ENCODE peak calls at places on chromosome 19, in nine cellular contexts. Y is astrocyte of the spinal cord, T is heart right ventricle, R is stomach, U is BJ, X is fibroblast of the aortic adventitia, P is brain microvascular endothelial cell, K is HCT116, J is tibial nerve. S is an unnamed sample.

GRCh38 chr19:10317857-10318462 is 2.1 kb upstream of the FDX2 start:
- DNase-seq in U (no peak), R (no peak), X (no peak), Y (no peak), P (no peak), K (no peak), J (no peak), T (no peak), S (no peak)

GRCh38 chr19:35935911-35936737 is at the start of gene LRFN3:
- DNase-seq in P (peak), J (peak), Y (peak), T (peak), X (peak), U (no peak), K (peak), R (peak), S (peak)

GRCh38 chr19:7658219-7658686 is 10.6 kb upstream of the RETN start:
- DNase-seq in J (no peak), P (no peak), K (no peak), U (no peak), T (no peak), R (no peak), X (no peak), Y (no peak), S (no peak)

GRCh38 chr19:2455481-2456300 is 1.1 kb downstream of the LMNB2 start:
- DNase-seq in T (peak), X (no peak), U (no peak), J (no peak), Y (no peak), K (no peak), P (no peak), R (peak), S (peak)

GRCh38 chr19:10289836-10290438 is at the start of gene ICAM5:
- DNase-seq in P (no peak), X (no peak), R (no peak), Y (no peak), J (no peak), K (peak), U (no peak), T (no peak), S (no peak)

GRCh38 chr19:17114414-17114831 is 38.8 kb downstream of the MYO9B start:
- DNase-seq in X (no peak), P (no peak), Y (peak), J (no peak), R (peak), U (no peak), T (no peak), K (no peak), S (no peak)

GRCh38 chr19:16876904-16877361 is 11.9 kb upstream of the F2RL3 start:
- DNase-seq in J (no peak), P (peak), Y (peak), X (no peak), T (no peak), U (no peak), R (no peak), K (no peak), S (peak)

GRCh38 chr19:17107546-17108452 is 32.2 kb downstream of the MYO9B start:
- DNase-seq in U (peak), J (peak), R (peak), Y (peak), X (peak), K (peak), T (peak), P (peak), S (peak)

DNA sequence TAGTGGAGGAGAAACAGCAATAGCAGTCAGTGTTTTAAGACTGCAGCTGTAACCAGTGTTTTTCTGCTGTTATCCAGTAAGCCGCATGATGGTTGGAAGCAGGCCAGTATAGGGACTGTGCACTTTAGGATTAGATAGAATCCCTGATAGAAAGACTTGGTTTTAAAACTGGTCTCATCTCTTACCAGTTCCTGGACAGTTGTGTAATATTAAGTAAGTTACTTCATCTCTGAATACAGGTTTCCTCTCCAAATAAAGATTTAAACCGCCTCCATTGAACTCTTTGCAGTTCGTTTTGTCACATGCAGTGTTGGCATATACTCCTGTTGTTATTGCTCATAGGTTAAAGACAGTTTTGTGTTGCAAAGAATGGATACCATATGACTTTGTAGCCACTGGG is 25.6 kb downstream of the URI1 start:
- DNase-seq in X (peak), T (no peak), Y (peak), K (no peak), P (peak), J (no peak), U (no peak), R (no peak), S (peak)
- H3K4me3 ChIP-seq in X (no peak), T (no peak), Y (no peak), K (no peak), P (no peak), J (no peak), U (no peak), R (no peak), S (no peak)

GRCh38 chr19:44553478-44554171 is 24.1 kb upstream of the CEACAM20 start:
- DNase-seq in P (peak), R (no peak), T (no peak), J (no peak), K (no peak), U (no peak), X (peak), Y (no peak), S (peak)

GRCh38 chr19:44551850-44552249 is 22.4 kb upstream of the CEACAM20 start:
- DNase-seq in R (no peak), Y (no peak), X (no peak), P (no peak), K (no peak), J (no peak), T (no peak), U (no peak), S (no peak)

GRCh38 chr19:44549507-44549906 is 20.0 kb upstream of the CEACAM20 start:
- DNase-seq in J (no peak), X (no peak), Y (no peak), U (no peak), T (no peak), P (no peak), R (no peak), K (no peak), S (no peak)

GRCh38 chr19:44554641-44555246 is 25.3 kb upstream of the CEACAM20 start:
- DNase-seq in X (no peak), K (no peak), P (no peak), R (no peak), J (no peak), Y (no peak), T (no peak), U (no peak), S (no peak)

GRCh38 chr19:44552324-44552723 is 22.8 kb upstream of the CEACAM20 start:
- DNase-seq in R (no peak), T (no peak), X (peak), U (no peak), P (peak), J (no peak), K (peak), Y (no peak), S (peak)
- TF ChIP-seq CTCF in R (no peak), T (peak), X (peak), U (peak), P (peak), J (no peak), K (peak), Y (peak), S (peak)

GRCh38 chr19:12948597-12949362 is 3.1 kb downstream of the RAD23A start:
- DNase-seq in R (no peak), X (no peak), P (no peak), J (no peak), K (no peak), Y (no peak), T (no peak), U (no peak), S (no peak)

GRCh38 chr19:12947702-12948596 is 2.3 kb downstream of the RAD23A start:
- DNase-seq in X (no peak), J (no peak), Y (no peak), U (no peak), R (peak), K (no peak), T (no peak), P (no peak), S (no peak)

GRCh38 chr19:12944064-12944674 is 1.5 kb upstream of the RAD23A start:
- DNase-seq in T (no peak), J (no peak), Y (no peak), P (no peak), X (no peak), R (no peak), K (no peak), U (no peak), S (no peak)

GRCh38 chr19:12945479-12946091 is at the start of gene RAD23A:
- DNase-seq in Y (peak), P (peak), U (peak), R (peak), T (peak), X (peak), K (peak), J (peak), S (peak)

DNA sequence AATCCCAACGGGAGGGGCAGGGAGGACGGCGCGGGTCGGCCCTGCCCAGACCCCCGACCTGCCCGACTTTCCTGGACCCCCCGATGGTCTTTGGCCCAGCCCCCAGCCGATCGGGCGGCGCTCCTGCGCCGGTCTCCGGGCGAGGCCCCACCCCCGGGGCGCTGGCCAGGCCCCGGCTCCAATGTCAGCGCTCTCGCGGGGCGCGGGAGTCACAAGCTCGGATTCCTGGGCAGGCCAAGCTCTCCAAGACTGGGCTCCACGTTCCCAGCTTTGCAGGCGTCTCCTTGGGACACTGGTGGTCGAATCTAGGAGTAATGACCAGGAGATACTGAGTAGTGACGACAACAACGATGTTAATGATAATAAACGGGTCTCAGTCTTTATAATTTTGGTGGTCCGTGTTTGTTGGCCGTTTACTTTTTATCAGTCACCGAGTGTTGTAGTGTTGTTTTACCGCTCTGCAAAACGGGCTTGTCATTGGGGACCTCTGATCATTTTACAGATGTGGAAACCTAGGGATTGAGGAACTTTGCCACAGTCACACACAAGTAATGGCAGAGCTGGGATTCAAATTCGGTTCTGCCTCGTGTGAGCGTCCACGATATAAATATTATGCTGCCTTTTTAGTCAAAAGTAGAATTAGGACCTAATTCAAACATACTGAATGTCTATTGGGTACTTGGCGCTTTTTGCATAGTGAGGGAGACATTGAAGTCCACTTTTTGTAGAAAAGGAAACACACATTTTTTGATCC is 607 bp downstream of the RAD23A start:
- DNase-seq in K (peak), P (peak), J (no peak), R (peak), T (peak), Y (peak), U (no peak), X (peak), S (peak)
- H3K4me3 ChIP-seq in K (peak), P (peak), J (peak), R (peak), T (peak), Y (peak), U (peak), X (peak), S (peak)

GRCh38 chr19:40797963-40798222 is 1.1 kb upstream of the EGLN2 start:
- DNase-seq in K (no peak), U (no peak), Y (no peak), P (no peak), T (no peak), X (no peak), R (no peak), J (no peak), S (no peak)
- TF ChIP-seq CTCF in K (no peak), U (no peak), Y (no peak), P (no peak), T (no peak), X (no peak), R (no peak), J (no peak), S (no peak)

DNA sequence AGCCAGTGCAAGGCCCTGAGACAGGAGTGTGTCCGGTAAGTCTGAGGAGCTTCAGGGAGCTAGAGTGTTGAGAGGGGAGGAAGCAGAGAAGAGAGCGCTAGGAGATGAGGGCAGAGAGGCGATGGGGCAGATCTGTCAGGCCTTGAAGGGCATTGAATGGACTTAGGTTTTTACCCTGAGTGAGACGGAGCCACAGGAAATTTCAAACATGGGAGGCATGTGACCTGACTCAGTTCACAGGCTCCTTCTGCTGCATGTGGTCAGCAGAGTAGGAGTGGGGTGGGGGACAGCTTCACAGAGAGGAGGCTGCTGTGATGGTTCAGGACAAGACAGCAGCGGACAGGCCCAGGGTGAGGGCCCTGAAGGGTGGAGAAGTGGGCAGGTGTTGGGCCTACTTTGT is 2.5 kb upstream of the FAM98C start:
- DNase-seq in P (no peak), T (no peak), U (no peak), X (no peak), R (no peak), Y (no peak), J (no peak), K (no peak), S (no peak)
- H3K4me3 ChIP-seq in P (no peak), T (no peak), U (no peak), X (no peak), R (no peak), Y (no peak), J (no peak), K (no peak), S (no peak)

GRCh38 chr19:3625996-3626472 is 556 bp downstream of the CACTIN start:
- DNase-seq in X (no peak), T (no peak), U (no peak), K (no peak), P (no peak), Y (no peak), J (no peak), R (no peak), S (no peak)

GRCh38 chr19:3627351-3627723 is 747 bp upstream of the CACTIN start:
- DNase-seq in U (no peak), J (no peak), K (no peak), P (no peak), R (no peak), Y (no peak), T (no peak), X (no peak), S (no peak)

GRCh38 chr19:3623716-3624115 is 2.9 kb downstream of the CACTIN start:
- DNase-seq in Y (no peak), R (no peak), T (no peak), P (no peak), K (no peak), J (no peak), U (no peak), X (no peak), S (no peak)

GRCh38 chr19:3622224-3622623 is 4.4 kb downstream of the CACTIN start:
- DNase-seq in T (no peak), U (no peak), K (no peak), Y (no peak), J (no peak), P (no peak), X (no peak), R (no peak), S (no peak)

GRCh38 chr19:3626473-3627350 is at the start of gene CACTIN:
- DNase-seq in R (peak), P (peak), K (peak), X (peak), T (peak), Y (peak), J (peak), U (peak), S (peak)
- TF ChIP-seq CTCF in R (no peak), P (no peak), K (no peak), X (no peak), T (peak), Y (no peak), J (no peak), U (no peak), S (no peak)

GRCh38 chr19:48490980-48491792 is 20.4 kb downstream of the LMTK3 start:
- DNase-seq in T (no peak), R (peak), U (no peak), X (no peak), K (peak), P (no peak), J (no peak), Y (no peak), S (no peak)

GRCh38 chr19:48491793-48492123 is 19.9 kb downstream of the LMTK3 start:
- DNase-seq in T (no peak), Y (no peak), U (no peak), X (no peak), R (no peak), J (no peak), K (no peak), P (no peak), S (no peak)

GRCh38 chr19:48493718-48494515 is 17.7 kb downstream of the LMTK3 start:
- DNase-seq in T (no peak), U (no peak), X (no peak), P (no peak), K (no peak), R (no peak), J (no peak), Y (no peak), S (no peak)

GRCh38 chr19:48495391-48495790 is 16.2 kb downstream of the LMTK3 start:
- DNase-seq in X (no peak), K (no peak), T (no peak), Y (no peak), U (no peak), J (no peak), P (no peak), R (no peak), S (peak)

GRCh38 chr19:48492925-48493717 is 18.5 kb downstream of the LMTK3 start:
- DNase-seq in X (peak), U (peak), T (peak), K (peak), J (peak), P (peak), R (peak), Y (peak), S (peak)
- H3K4me3 ChIP-seq in X (peak), U (peak), T (peak), K (peak), J (peak), P (peak), R (peak), Y (peak), S (peak)

GRCh38 chr19:50838239-50838638 is 4.9 kb upstream of the KLK15 start:
- DNase-seq in Y (no peak), R (no peak), X (no peak), J (no peak), U (no peak), P (no peak), K (peak), T (no peak), S (peak)
- TF ChIP-seq CTCF in Y (peak), R (no peak), X (peak), J (no peak), U (peak), P (no peak), K (peak), T (no peak), S (no peak)

DNA sequence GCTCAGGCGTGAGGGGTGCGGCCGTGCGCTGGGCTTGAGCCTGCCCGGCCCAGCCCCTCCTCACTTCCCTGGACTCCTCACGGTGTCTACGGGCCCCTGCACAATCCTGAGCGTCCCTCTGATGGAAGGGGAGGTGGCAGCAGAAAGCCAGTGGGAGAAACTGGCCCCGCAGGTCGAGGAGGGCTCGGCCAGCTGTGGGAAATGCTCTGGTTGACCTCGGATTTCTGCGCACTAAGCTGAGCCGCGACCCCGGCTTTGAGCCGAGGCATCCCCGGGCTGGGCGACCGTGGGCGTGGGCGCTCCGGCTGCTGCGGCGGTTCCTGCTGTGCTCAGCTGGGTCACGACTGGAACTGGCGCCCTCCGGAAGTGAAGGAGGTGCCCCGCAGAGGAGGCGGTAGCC is 70.1 kb downstream of the ZNF208 start:
- DNase-seq in K (no peak), T (no peak), U (no peak), J (no peak), R (no peak), P (no peak), X (no peak), Y (no peak), S (no peak)
- H3K4me3 ChIP-seq in K (no peak), T (no peak), U (no peak), J (no peak), R (no peak), P (no peak), X (no peak), Y (no peak), S (no peak)

GRCh38 chr19:12647047-12647446 is 19.5 kb downstream of the MAN2B1 start:
- DNase-seq in X (no peak), Y (no peak), P (no peak), R (no peak), K (no peak), T (no peak), U (no peak), J (no peak), S (no peak)

GRCh38 chr19:12647490-12648071 is 19.0 kb downstream of the MAN2B1 start:
- DNase-seq in T (no peak), P (peak), U (no peak), K (no peak), R (peak), J (no peak), Y (no peak), X (no peak), S (peak)

GRCh38 chr19:12649941-12650340 is 16.6 kb downstream of the MAN2B1 start:
- DNase-seq in Y (no peak), K (no peak), J (no peak), U (no peak), X (no peak), P (no peak), R (no peak), T (no peak), S (no peak)

GRCh38 chr19:12646551-12646950 is 20.0 kb downstream of the MAN2B1 start:
- DNase-seq in U (no peak), K (no peak), T (no peak), Y (no peak), R (no peak), X (no peak), P (no peak), J (no peak), S (no peak)

DNA sequence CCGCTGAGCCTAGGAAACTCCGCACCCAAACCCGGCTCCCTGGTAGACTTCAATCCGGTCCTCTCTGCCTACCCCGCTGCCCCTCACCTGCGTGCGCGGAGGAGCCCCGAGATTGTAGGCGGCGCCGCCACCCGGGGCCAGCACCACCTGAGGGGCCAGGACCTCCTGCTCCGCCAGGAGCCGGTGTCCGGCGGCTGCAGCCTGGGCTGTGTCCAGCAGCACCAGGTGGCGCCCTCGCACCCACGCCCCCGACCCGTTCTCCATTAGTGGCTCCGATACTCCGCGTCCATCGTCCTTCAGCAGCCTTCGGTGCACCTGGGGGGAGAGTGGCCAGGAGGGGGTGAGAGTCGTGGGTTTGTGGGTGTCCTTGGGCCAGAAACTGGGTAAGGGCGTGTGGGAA is 18.5 kb downstream of the MAN2B1 start:
- DNase-seq in U (no peak), Y (no peak), K (no peak), J (no peak), P (no peak), R (no peak), X (no peak), T (no peak), S (no peak)
- TF ChIP-seq CTCF in U (peak), Y (peak), K (peak), J (no peak), P (peak), R (no peak), X (no peak), T (peak), S (peak)

S was measured in cardiac fibroblast.